ENCODE peak calls at places on chromosomes 3 and 15, in six cellular contexts. One of them, this sample, is unnamed.

GRCh38 chr3:18898911-18899310 is 249.4 kb upstream of the KCNH8 start:
- DNase-seq in left colon: no peak
- DNase-seq in KBM-7: no peak
- DNase-seq in naive thymus-derived CD8-positive, alpha-beta T cell: no peak
- DNase-seq in body of pancreas: no peak
- DNase-seq in germinal center: no peak
- DNase-seq in this sample: no peak

GRCh38 chr3:105821433-105821832 is 47.4 kb downstream of the CBLB start:
- DNase-seq in left colon: no peak
- DNase-seq in KBM-7: no peak
- DNase-seq in naive thymus-derived CD8-positive, alpha-beta T cell: no peak
- DNase-seq in body of pancreas: no peak
- DNase-seq in germinal center: no peak
- DNase-seq in this sample: no peak

GRCh38 chr3:8709801-8710524 is 23.6 kb upstream of the CAV3 start:
- DNase-seq in left colon: no peak
- DNase-seq in KBM-7: no peak
- DNase-seq in naive thymus-derived CD8-positive, alpha-beta T cell: no peak
- DNase-seq in body of pancreas: no peak
- DNase-seq in germinal center: peak
- DNase-seq in this sample: peak

GRCh38 chr3:24678441-24678865 is 183.8 kb upstream of the THRB start:
- DNase-seq in left colon: no peak
- DNase-seq in KBM-7: peak
- DNase-seq in naive thymus-derived CD8-positive, alpha-beta T cell: no peak
- DNase-seq in body of pancreas: no peak
- DNase-seq in germinal center: no peak
- DNase-seq in this sample: no peak

GRCh38 chr3:46484388-46484787 is 13.4 kb upstream of the RTP3 start:
- DNase-seq in left colon: no peak
- DNase-seq in KBM-7: no peak
- DNase-seq in naive thymus-derived CD8-positive, alpha-beta T cell: no peak
- DNase-seq in body of pancreas: no peak
- DNase-seq in germinal center: no peak
- DNase-seq in this sample: no peak

GRCh38 chr15:39028069-39028468 is 463.5 kb upstream of the RASGRP1 start:
- DNase-seq in left colon: no peak
- DNase-seq in KBM-7: no peak
- DNase-seq in naive thymus-derived CD8-positive, alpha-beta T cell: no peak
- DNase-seq in body of pancreas: no peak
- DNase-seq in germinal center: no peak
- DNase-seq in this sample: no peak

GRCh38 chr15:81296673-81297072 is 27.3 kb downstream of the STARD5 start:
- DNase-seq in left colon: peak
- DNase-seq in KBM-7: peak
- DNase-seq in naive thymus-derived CD8-positive, alpha-beta T cell: peak
- DNase-seq in body of pancreas: no peak
- DNase-seq in germinal center: peak
- DNase-seq in this sample: no peak

GRCh38 chr15:41868321-41868720 is 25.5 kb downstream of the SPTBN5 start:
- DNase-seq in left colon: no peak
- DNase-seq in KBM-7: no peak
- DNase-seq in naive thymus-derived CD8-positive, alpha-beta T cell: no peak
- DNase-seq in body of pancreas: no peak
- DNase-seq in germinal center: no peak
- DNase-seq in this sample: no peak

GRCh38 chr15:69044899-69045298 is 30.4 kb downstream of the NOX5 start:
- DNase-seq in left colon: no peak
- DNase-seq in KBM-7: peak
- DNase-seq in naive thymus-derived CD8-positive, alpha-beta T cell: no peak
- DNase-seq in body of pancreas: no peak
- DNase-seq in germinal center: no peak
- DNase-seq in this sample: no peak

GRCh38 chr3:66991478-66991877 is 6.6 kb upstream of the KBTBD8 start:
- DNase-seq in left colon: no peak
- DNase-seq in KBM-7: peak
- DNase-seq in naive thymus-derived CD8-positive, alpha-beta T cell: no peak
- DNase-seq in body of pancreas: no peak
- DNase-seq in germinal center: no peak
- DNase-seq in this sample: no peak

GRCh38 chr3:68049781-68050180 is 395.4 kb upstream of the SUCLG2 start:
- DNase-seq in left colon: no peak
- DNase-seq in KBM-7: no peak
- DNase-seq in naive thymus-derived CD8-positive, alpha-beta T cell: no peak
- DNase-seq in body of pancreas: no peak
- DNase-seq in germinal center: no peak
- DNase-seq in this sample: no peak